ENCODE peak calls at places on chromosomes 16 and 17, in five cellular contexts. L is mesendoderm, J is H1, G is mesenchymal stem cell, V is IMR-90. C is an unnamed sample.

GRCh38 chr16:81627024-81627423 is 152.1 kb upstream of the PLCG2 start:
- DNase-seq in V (peak; percentile 68), L (no peak), J (no peak), G (peak; percentile 57), C (no peak)

GRCh38 chr16:8848231-8848938 is 20.4 kb downstream of the CARHSP1 start:
- DNase-seq in L (no peak), G (no peak), J (no peak), V (no peak), C (peak; percentile 27)

GRCh38 chr17:70099267-70099666 is 24.2 kb downstream of the KCNJ16 start:
- DNase-seq in J (no peak), L (no peak), G (no peak), V (no peak), C (no peak)

GRCh38 chr16:79839851-79840321 is 239.3 kb upstream of the MAF start:
- DNase-seq in V (no peak), J (no peak), G (no peak), L (no peak), C (no peak)

GRCh38 chr17:35684046-35684802 is 47.2 kb upstream of the RASL10B start:
- DNase-seq in J (peak; percentile 29), V (peak; percentile 65), L (peak; percentile 87), G (peak; percentile 24), C (peak; percentile 39)

GRCh38 chr17:5672815-5673430 is 88.6 kb upstream of the NLRP1 start:
- DNase-seq in V (no peak), J (no peak), G (no peak), L (no peak), C (no peak)

GRCh38 chr17:1354022-1354421 is 46.0 kb downstream of the YWHAE start:
- DNase-seq in V (no peak), G (no peak), J (no peak), L (no peak), C (no peak)

GRCh38 chr17:9360610-9361571 is 214.7 kb downstream of the STX8 start:
- DNase-seq in L (peak; percentile 45), G (peak; percentile 86), J (no peak), V (peak; percentile 89), C (no peak)

GRCh38 chr17:81926451-81927144 is 937 bp downstream of the MAFG start:
- DNase-seq in L (peak; percentile 85), V (peak; percentile 79), J (no peak), G (peak; percentile 94), C (peak; percentile 77)

GRCh38 chr16:4692460-4693295 is 684 bp upstream of the NUDT16L1 start:
- DNase-seq in G (peak; percentile 8), V (no peak), L (no peak), J (no peak), C (no peak)

GRCh38 chr17:34474706-34475105 is 104.7 kb upstream of the TMEM132E start:
- DNase-seq in J (no peak), L (peak; percentile 19), G (no peak), V (no peak), C (peak; percentile 54)

GRCh38 chr16:84718-85452 is 6.9 kb downstream of the MPG start:
- DNase-seq in V (peak; percentile 96), G (peak; percentile 97), J (no peak), L (no peak), C (no peak)

GRCh38 chr16:31713945-31714898 is 159.4 kb upstream of the ZNF267 start:
- DNase-seq in G (no peak), V (no peak), J (peak; percentile 21), L (peak; percentile 57), C (peak; percentile 66)

GRCh38 chr17:35256629-35257028 is 13.8 kb downstream of the SLFN5 start:
- DNase-seq in G (no peak), J (no peak), L (peak; percentile 34), V (no peak), C (no peak)

GRCh38 chr16:67936124-67936875 is at the start of gene PSMB10:
- DNase-seq in G (peak; percentile 91), V (peak; percentile 72), J (no peak), L (peak; percentile 41), C (no peak)

GRCh38 chr17:44599298-44600175 is 42.3 kb downstream of the FZD2 start:
- DNase-seq in G (peak; percentile 94), J (no peak), V (peak; percentile 99), L (peak; percentile 83), C (peak; percentile 59)

GRCh38 chr17:27577124-27577761 is 53.7 kb upstream of the LGALS9 start:
- DNase-seq in G (peak; percentile 74), J (no peak), L (peak; percentile 81), V (peak; percentile 82), C (peak; percentile 57)

GRCh38 chr16:2183671-2184070 is 12.7 kb downstream of the CASKIN1 start:
- DNase-seq in G (no peak), L (no peak), J (no peak), V (no peak), C (no peak)

GRCh38 chr16:88458039-88458772 is 5.1 kb downstream of the ZFPM1 start:
- DNase-seq in V (no peak), L (peak; percentile 50), J (no peak), G (no peak), C (no peak)

GRCh38 chr17:29584452-29585079 is 4.9 kb downstream of the GIT1 start:
- DNase-seq in G (no peak), V (no peak), J (no peak), L (no peak), C (no peak)

GRCh38 chr16:31451681-31452351 is 7.5 kb upstream of the ARMC5 start:
- DNase-seq in J (no peak), V (peak; percentile 80), L (peak; percentile 94), G (peak; percentile 84), C (peak; percentile 74)

GRCh38 chr16:58515871-58516767 is 802 bp downstream of the SETD6 start:
- DNase-seq in G (no peak), V (no peak), J (no peak), L (peak; percentile 66), C (peak; percentile 74)

GRCh38 chr17:66312912-66313311 is 10.5 kb downstream of the PRKCA start:
- DNase-seq in J (no peak), G (no peak), V (no peak), L (no peak), C (no peak)

GRCh38 chr17:77851921-77852320 is 106.6 kb upstream of the TNRC6C start:
- DNase-seq in G (no peak), V (no peak), J (no peak), L (no peak), C (no peak)

GRCh38 chr17:77852666-77853207 is 105.8 kb upstream of the TNRC6C start:
- DNase-seq in J (no peak), G (no peak), L (no peak), V (no peak), C (no peak)

GRCh38 chr17:77854759-77855745 is 103.5 kb upstream of the TNRC6C start:
- DNase-seq in J (no peak), L (no peak), V (no peak), G (no peak), C (no peak)

GRCh38 chr17:77854083-77854758 is 104.3 kb upstream of the TNRC6C start:
- DNase-seq in L (no peak), G (no peak), V (no peak), J (no peak), C (no peak)

GRCh38 chr17:77853208-77853977 is 105.1 kb upstream of the TNRC6C start:
- DNase-seq in V (no peak), G (no peak), J (no peak), L (no peak), C (no peak)
- H2AK5ac ChIP-seq in V (no peak overlapping the region), G (no peak overlapping the region), J (peak overlapping the region; percentile 39), L (no peak overlapping the region), C (no peak overlapping the region)

GRCh38 chr17:80498242-80498919 is 22.0 kb upstream of the NPTX1 start:
- DNase-seq in L (no peak), V (peak; percentile 47), J (no peak), G (no peak), C (peak; percentile 57)
- H2BK5ac ChIP-seq in L (no peak overlapping the region), V (no peak overlapping the region), J (no peak overlapping the region), G (no peak overlapping the region), C (no peak overlapping the region)

GRCh38 chr17:47238321-47239010 is 15.2 kb upstream of the ITGB3 start:
- DNase-seq in L (no peak), V (no peak), G (no peak), J (no peak), C (no peak)
- H2AK5ac ChIP-seq in L (no peak overlapping the region), V (peak overlapping the region; percentile 36), G (peak overlapping the region; percentile 23), J (no peak overlapping the region), C (no peak overlapping the region)

GRCh38 chr16:56817056-56817455 is 48.0 kb upstream of the SLC12A3 start:
- DNase-seq in L (no peak), V (no peak), G (no peak), J (no peak), C (no peak)

GRCh38 chr16:56812884-56813283 is 52.1 kb upstream of the SLC12A3 start:
- DNase-seq in G (peak; percentile 63), J (no peak), V (peak; percentile 67), L (no peak), C (no peak)

GRCh38 chr16:56815721-56816120 is 49.3 kb upstream of the SLC12A3 start:
- DNase-seq in G (peak; percentile 43), L (no peak), J (no peak), V (no peak), C (no peak)

GRCh38 chr16:56817938-56818337 is 47.1 kb upstream of the SLC12A3 start:
- DNase-seq in L (no peak), J (no peak), G (no peak), V (no peak), C (no peak)

GRCh38 chr16:56814537-56815432 is 50.2 kb upstream of the SLC12A3 start:
- DNase-seq in J (no peak), V (no peak), G (peak; percentile 44), L (peak; percentile 16), C (no peak)
- H2BK5ac ChIP-seq in J (no peak overlapping the region), V (no peak overlapping the region), G (no peak overlapping the region), L (no peak overlapping the region), C (no peak overlapping the region)

GRCh38 chr17:19746517-19746916 is 1.6 kb downstream of the ALDH3A1 start:
- DNase-seq in J (no peak), G (no peak), L (no peak), V (no peak), C (no peak)

GRCh38 chr17:19742495-19742894 is 5.6 kb downstream of the ALDH3A1 start:
- DNase-seq in L (no peak), G (no peak), J (no peak), V (no peak), C (no peak)

GRCh38 chr17:19744922-19745757 is 3.0 kb downstream of the ALDH3A1 start:
- DNase-seq in L (peak; percentile 93), J (peak; percentile 86), V (peak; percentile 55), G (peak; percentile 66), C (peak; percentile 98)

GRCh38 chr17:19743101-19744100 is 4.7 kb downstream of the ALDH3A1 start:
- DNase-seq in G (no peak), V (no peak), J (no peak), L (no peak), C (no peak)

DNA sequence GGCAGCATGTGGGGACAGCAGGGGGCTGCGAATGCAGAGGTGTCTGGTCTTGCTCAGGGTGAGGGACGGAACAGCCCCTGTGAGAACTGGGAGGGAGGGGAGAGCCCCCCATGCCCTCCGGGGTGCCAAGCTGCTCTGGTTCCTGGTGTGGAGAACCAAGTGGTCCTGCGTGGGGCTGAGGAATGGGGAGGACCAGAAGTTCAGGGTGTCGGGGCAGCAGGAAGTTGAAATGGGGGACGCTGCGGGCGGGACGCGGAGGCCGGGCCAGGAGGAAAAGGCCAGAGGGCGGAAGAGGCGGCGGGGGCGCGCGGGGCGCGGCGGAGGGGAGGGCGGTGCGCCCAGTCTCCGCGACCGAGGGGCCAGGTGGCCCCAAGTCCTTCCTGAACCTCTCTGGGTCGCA is 3.6 kb downstream of the ALDH3A1 start:
- DNase-seq in J (no peak), L (no peak), G (no peak), V (no peak), C (no peak)
- H2AK5ac ChIP-seq in J (no peak overlapping the region), L (no peak overlapping the region), G (no peak overlapping the region), V (no peak overlapping the region), C (no peak overlapping the region)